ENCODE peak calls at places on chromosomes 1 and 21, in seven cellular contexts. One of them, this sample, is unnamed.

GRCh38 chr1:84365225-84366221 is 32.8 kb upstream of the DNASE2B start:
- DNase-seq in IMR-90: peak; percentile 99
- DNase-seq in neuronal stem cell: no peak
- DNase-seq in trophoblast cell: peak; percentile 94
- DNase-seq in mesendoderm: no peak
- DNase-seq in mesenchymal stem cell: peak; percentile 96
- DNase-seq in H1: no peak
- DNase-seq in this sample: no peak

GRCh38 chr1:232726048-232726779 is 79.0 kb upstream of the MAP10 start:
- DNase-seq in IMR-90: peak; percentile 31
- DNase-seq in neuronal stem cell: no peak
- DNase-seq in trophoblast cell: peak; percentile 25
- DNase-seq in mesendoderm: peak; percentile 55
- DNase-seq in mesenchymal stem cell: no peak
- DNase-seq in H1: peak; percentile 47
- DNase-seq in this sample: peak; percentile 51

GRCh38 chr1:7388488-7389185 is 382.5 kb upstream of the VAMP3 start:
- DNase-seq in IMR-90: peak; percentile 26
- DNase-seq in neuronal stem cell: no peak
- DNase-seq in trophoblast cell: no peak
- DNase-seq in mesendoderm: no peak
- DNase-seq in mesenchymal stem cell: no peak
- DNase-seq in H1: peak; percentile 49
- DNase-seq in this sample: peak; percentile 28

GRCh38 chr1:36908096-36908495 is 126.2 kb downstream of the GRIK3 start:
- DNase-seq in IMR-90: no peak
- DNase-seq in neuronal stem cell: no peak
- DNase-seq in trophoblast cell: no peak
- DNase-seq in mesendoderm: no peak
- DNase-seq in mesenchymal stem cell: no peak
- DNase-seq in H1: no peak
- DNase-seq in this sample: no peak

GRCh38 chr1:161164901-161165620 is 1.2 kb upstream of the PPOX start:
- DNase-seq in IMR-90: no peak
- DNase-seq in neuronal stem cell: no peak
- DNase-seq in trophoblast cell: no peak
- DNase-seq in mesendoderm: no peak
- DNase-seq in mesenchymal stem cell: no peak
- DNase-seq in H1: no peak
- DNase-seq in this sample: no peak

GRCh38 chr1:110003747-110004428 is 19.3 kb downstream of the AHCYL1 start:
- DNase-seq in IMR-90: peak; percentile 99
- DNase-seq in neuronal stem cell: peak; percentile 29
- DNase-seq in trophoblast cell: peak; percentile 83
- DNase-seq in mesendoderm: peak; percentile 99
- DNase-seq in mesenchymal stem cell: peak; percentile 99
- DNase-seq in H1: peak; percentile 53
- DNase-seq in this sample: peak; percentile 58

GRCh38 chr1:236659792-236660587 is 26.3 kb upstream of the ACTN2 start:
- DNase-seq in IMR-90: no peak
- DNase-seq in neuronal stem cell: no peak
- DNase-seq in trophoblast cell: no peak
- DNase-seq in mesendoderm: peak; percentile 18
- DNase-seq in mesenchymal stem cell: no peak
- DNase-seq in H1: no peak
- DNase-seq in this sample: peak; percentile 36

GRCh38 chr1:152645146-152645545 is 18.0 kb upstream of the LCE2D start:
- DNase-seq in IMR-90: no peak
- DNase-seq in neuronal stem cell: no peak
- DNase-seq in trophoblast cell: no peak
- DNase-seq in mesendoderm: no peak
- DNase-seq in mesenchymal stem cell: no peak
- DNase-seq in H1: no peak
- DNase-seq in this sample: no peak

GRCh38 chr21:33325222-33326067 is 675 bp downstream of the IFNAR1 start:
- DNase-seq in IMR-90: peak; percentile 75
- DNase-seq in neuronal stem cell: peak; percentile 5
- DNase-seq in trophoblast cell: peak; percentile 84
- DNase-seq in mesendoderm: peak; percentile 28
- DNase-seq in mesenchymal stem cell: peak; percentile 89
- DNase-seq in H1: no peak
- DNase-seq in this sample: no peak

GRCh38 chr1:218517507-218517906 is 172.4 kb downstream of the TGFB2 start:
- DNase-seq in IMR-90: no peak
- DNase-seq in neuronal stem cell: no peak
- DNase-seq in trophoblast cell: peak; percentile 84
- DNase-seq in mesendoderm: no peak
- DNase-seq in mesenchymal stem cell: no peak
- DNase-seq in H1: no peak
- DNase-seq in this sample: no peak

GRCh38 chr1:213186168-213186567 is 135.1 kb downstream of the RPS6KC1 start:
- DNase-seq in IMR-90: no peak
- DNase-seq in neuronal stem cell: no peak
- DNase-seq in trophoblast cell: no peak
- DNase-seq in mesendoderm: no peak
- DNase-seq in mesenchymal stem cell: no peak
- DNase-seq in H1: no peak
- DNase-seq in this sample: no peak

GRCh38 chr1:222557574-222557973 is 9.7 kb upstream of the HHIPL2 start:
- DNase-seq in IMR-90: no peak
- DNase-seq in neuronal stem cell: no peak
- DNase-seq in trophoblast cell: no peak
- DNase-seq in mesendoderm: no peak
- DNase-seq in mesenchymal stem cell: no peak
- DNase-seq in H1: no peak
- DNase-seq in this sample: no peak
- H2BK5ac ChIP-seq in IMR-90: no peak overlapping the region
- H2BK5ac ChIP-seq in neuronal stem cell: no peak overlapping the region
- H2BK5ac ChIP-seq in trophoblast cell: no peak overlapping the region
- H2BK5ac ChIP-seq in mesendoderm: no peak overlapping the region
- H2BK5ac ChIP-seq in mesenchymal stem cell: no peak overlapping the region
- H2BK5ac ChIP-seq in H1: no peak overlapping the region
- H2BK5ac ChIP-seq in this sample: no peak overlapping the region

GRCh38 chr1:15311886-15312285 is 64.9 kb downstream of the FHAD1 start:
- DNase-seq in IMR-90: peak; percentile 33
- DNase-seq in neuronal stem cell: no peak
- DNase-seq in trophoblast cell: no peak
- DNase-seq in mesendoderm: no peak
- DNase-seq in mesenchymal stem cell: peak; percentile 9
- DNase-seq in H1: no peak
- DNase-seq in this sample: no peak

GRCh38 chr1:15308135-15308534 is 61.1 kb downstream of the FHAD1 start:
- DNase-seq in IMR-90: no peak
- DNase-seq in neuronal stem cell: no peak
- DNase-seq in trophoblast cell: no peak
- DNase-seq in mesendoderm: no peak
- DNase-seq in mesenchymal stem cell: no peak
- DNase-seq in H1: no peak
- DNase-seq in this sample: no peak

GRCh38 chr1:15311122-15311822 is 64.2 kb downstream of the FHAD1 start:
- DNase-seq in IMR-90: no peak
- DNase-seq in neuronal stem cell: no peak
- DNase-seq in trophoblast cell: no peak
- DNase-seq in mesendoderm: no peak
- DNase-seq in mesenchymal stem cell: no peak
- DNase-seq in H1: no peak
- DNase-seq in this sample: no peak

GRCh38 chr1:15308621-15309027 is 61.6 kb downstream of the FHAD1 start:
- DNase-seq in IMR-90: no peak
- DNase-seq in neuronal stem cell: no peak
- DNase-seq in trophoblast cell: no peak
- DNase-seq in mesendoderm: no peak
- DNase-seq in mesenchymal stem cell: no peak
- DNase-seq in H1: no peak
- DNase-seq in this sample: no peak

GRCh38 chr1:15310544-15310943 is 63.5 kb downstream of the FHAD1 start:
- DNase-seq in IMR-90: no peak
- DNase-seq in neuronal stem cell: no peak
- DNase-seq in trophoblast cell: no peak
- DNase-seq in mesendoderm: no peak
- DNase-seq in mesenchymal stem cell: no peak
- DNase-seq in H1: no peak
- DNase-seq in this sample: no peak
- H2BK5ac ChIP-seq in IMR-90: no peak overlapping the region
- H2BK5ac ChIP-seq in neuronal stem cell: no peak overlapping the region
- H2BK5ac ChIP-seq in trophoblast cell: no peak overlapping the region
- H2BK5ac ChIP-seq in mesendoderm: no peak overlapping the region
- H2BK5ac ChIP-seq in mesenchymal stem cell: no peak overlapping the region
- H2BK5ac ChIP-seq in H1: no peak overlapping the region
- H2BK5ac ChIP-seq in this sample: no peak overlapping the region

DNA sequence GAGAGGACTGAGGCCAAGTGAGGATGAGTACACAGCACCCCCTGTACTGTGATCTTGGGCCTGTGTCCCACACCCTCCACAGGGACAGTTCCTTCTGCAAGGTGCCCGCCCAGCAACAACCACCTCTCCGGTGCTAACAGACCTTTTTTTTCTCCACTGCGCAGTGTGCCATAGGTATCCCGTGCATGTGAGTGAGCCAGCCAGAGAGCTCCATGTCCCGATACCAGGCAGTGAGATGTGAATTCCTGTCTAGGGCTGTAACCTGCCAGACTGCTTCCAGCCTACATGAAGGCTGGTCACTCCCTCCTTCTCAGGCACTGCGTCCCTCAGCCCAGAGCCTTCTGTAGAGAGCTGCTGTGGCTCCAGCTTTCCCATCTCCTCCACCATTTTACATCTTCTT is 56.9 kb downstream of the PCBP3 start:
- DNase-seq in IMR-90: no peak
- DNase-seq in neuronal stem cell: no peak
- DNase-seq in trophoblast cell: no peak
- DNase-seq in mesendoderm: no peak
- DNase-seq in mesenchymal stem cell: no peak
- DNase-seq in H1: no peak
- DNase-seq in this sample: no peak
- H2BK5ac ChIP-seq in IMR-90: no peak overlapping the region
- H2BK5ac ChIP-seq in neuronal stem cell: no peak overlapping the region
- H2BK5ac ChIP-seq in trophoblast cell: no peak overlapping the region
- H2BK5ac ChIP-seq in mesendoderm: no peak overlapping the region
- H2BK5ac ChIP-seq in mesenchymal stem cell: no peak overlapping the region
- H2BK5ac ChIP-seq in H1: no peak overlapping the region
- H2BK5ac ChIP-seq in this sample: no peak overlapping the region

GRCh38 chr21:34874689-34875513 is 174.2 kb downstream of the RUNX1 start:
- DNase-seq in IMR-90: no peak
- DNase-seq in neuronal stem cell: no peak
- DNase-seq in trophoblast cell: no peak
- DNase-seq in mesendoderm: no peak
- DNase-seq in mesenchymal stem cell: peak; percentile 51
- DNase-seq in H1: no peak
- DNase-seq in this sample: no peak
- H2BK5ac ChIP-seq in IMR-90: peak overlapping the region; percentile 18
- H2BK5ac ChIP-seq in neuronal stem cell: no peak overlapping the region
- H2BK5ac ChIP-seq in trophoblast cell: no peak overlapping the region
- H2BK5ac ChIP-seq in mesendoderm: no peak overlapping the region
- H2BK5ac ChIP-seq in mesenchymal stem cell: no peak overlapping the region
- H2BK5ac ChIP-seq in H1: no peak overlapping the region
- H2BK5ac ChIP-seq in this sample: no peak overlapping the region

GRCh38 chr21:36141513-36141925 is 6.6 kb downstream of the CBR3 start:
- DNase-seq in IMR-90: peak; percentile 89
- DNase-seq in neuronal stem cell: peak; percentile 78
- DNase-seq in trophoblast cell: peak; percentile 100
- DNase-seq in mesendoderm: peak; percentile 95
- DNase-seq in mesenchymal stem cell: peak; percentile 83
- DNase-seq in H1: peak; percentile 83
- DNase-seq in this sample: peak; percentile 92

GRCh38 chr21:36132691-36133090 is 2.2 kb upstream of the CBR3 start:
- DNase-seq in IMR-90: no peak
- DNase-seq in neuronal stem cell: no peak
- DNase-seq in trophoblast cell: no peak
- DNase-seq in mesendoderm: no peak
- DNase-seq in mesenchymal stem cell: no peak
- DNase-seq in H1: no peak
- DNase-seq in this sample: no peak

GRCh38 chr21:36134820-36135390 is at the start of gene CBR3:
- DNase-seq in IMR-90: peak; percentile 41
- DNase-seq in neuronal stem cell: no peak
- DNase-seq in trophoblast cell: no peak
- DNase-seq in mesendoderm: peak; percentile 12
- DNase-seq in mesenchymal stem cell: peak; percentile 61
- DNase-seq in H1: no peak
- DNase-seq in this sample: no peak

GRCh38 chr21:36135391-36136094 is 664 bp downstream of the CBR3 start:
- DNase-seq in IMR-90: peak; percentile 83
- DNase-seq in neuronal stem cell: no peak
- DNase-seq in trophoblast cell: peak; percentile 83
- DNase-seq in mesendoderm: peak; percentile 81
- DNase-seq in mesenchymal stem cell: peak; percentile 89
- DNase-seq in H1: peak; percentile 61
- DNase-seq in this sample: peak; percentile 62
- H2BK5ac ChIP-seq in IMR-90: peak overlapping the region; percentile 66
- H2BK5ac ChIP-seq in neuronal stem cell: no peak overlapping the region
- H2BK5ac ChIP-seq in trophoblast cell: no peak overlapping the region
- H2BK5ac ChIP-seq in mesendoderm: no peak overlapping the region
- H2BK5ac ChIP-seq in mesenchymal stem cell: peak overlapping the region; percentile 58
- H2BK5ac ChIP-seq in H1: no peak overlapping the region
- H2BK5ac ChIP-seq in this sample: no peak overlapping the region

GRCh38 chr1:50508040-50508586 is 84.9 kb upstream of the DMRTA2 start:
- DNase-seq in IMR-90: no peak
- DNase-seq in neuronal stem cell: no peak
- DNase-seq in trophoblast cell: no peak
- DNase-seq in mesendoderm: no peak
- DNase-seq in mesenchymal stem cell: no peak
- DNase-seq in H1: no peak
- DNase-seq in this sample: no peak
- H2BK5ac ChIP-seq in IMR-90: no peak overlapping the region
- H2BK5ac ChIP-seq in neuronal stem cell: no peak overlapping the region
- H2BK5ac ChIP-seq in trophoblast cell: no peak overlapping the region
- H2BK5ac ChIP-seq in mesendoderm: no peak overlapping the region
- H2BK5ac ChIP-seq in mesenchymal stem cell: no peak overlapping the region
- H2BK5ac ChIP-seq in H1: no peak overlapping the region
- H2BK5ac ChIP-seq in this sample: no peak overlapping the region